ENCODE peak calls at places on chromosomes 5 and 9, in five cellular contexts. T is aorta, B is iPS DF 6.9, Q is mammary epithelial cell, A is uterus. Z is an unnamed sample.

GRCh38 chr5:97998946-97999345 is 774.5 kb upstream of the RGMB start:
- DNase-seq in T (no peak), Q (no peak), B (no peak), A (no peak), Z (no peak)

GRCh38 chr5:157371655-157372471 is 88.2 kb upstream of the NIPAL4 start:
- DNase-seq in T (no peak), Q (no peak), B (no peak), A (no peak), Z (no peak)

GRCh38 chr9:110256142-110256391 is 240 bp downstream of the TXN start:
- DNase-seq in A (no peak), Q (no peak), T (no peak), B (no peak), Z (no peak)

GRCh38 chr5:12592228-12592627 is 688.0 kb upstream of the CTNND2 start:
- DNase-seq in B (no peak), Q (no peak), T (no peak), A (no peak), Z (no peak)

GRCh38 chr5:96924016-96924443 is 11.8 kb upstream of the LNPEP start:
- DNase-seq in Q (peak; percentile 24), T (no peak), B (no peak), A (no peak), Z (peak; percentile 54)

GRCh38 chr5:34495178-34495577 is 160.9 kb upstream of the RAI14 start:
- DNase-seq in A (no peak), T (no peak), B (no peak), Q (no peak), Z (no peak)

GRCh38 chr9:4670591-4670990 is 4.3 kb upstream of the SPATA6L start:
- DNase-seq in T (no peak), Q (no peak), B (no peak), A (no peak), Z (no peak)

GRCh38 chr9:1536522-1537170 is 478.5 kb upstream of the SMARCA2 start:
- DNase-seq in T (no peak), B (no peak), Q (no peak), A (no peak), Z (no peak)

GRCh38 chr5:178238313-178238635 is 5.7 kb upstream of the PHYKPL start:
- DNase-seq in Q (no peak), T (no peak), A (no peak), B (no peak), Z (no peak)
- H3K27ac ChIP-seq in Q (no peak overlapping the region), T (no peak overlapping the region), A (no peak overlapping the region), B (no peak overlapping the region), Z (no peak overlapping the region)

GRCh38 chr9:114908104-114908621 is 22.2 kb downstream of the TNFSF8 start:
- DNase-seq in B (no peak), Q (peak; percentile 98), A (no peak), T (no peak), Z (peak; percentile 95)

GRCh38 chr9:114909657-114910056 is 20.7 kb downstream of the TNFSF8 start:
- DNase-seq in T (no peak), B (no peak), A (no peak), Q (no peak), Z (no peak)

GRCh38 chr9:114906922-114907571 is 23.3 kb downstream of the TNFSF8 start:
- DNase-seq in Q (peak; percentile 48), A (no peak), B (peak; percentile 58), T (no peak), Z (no peak)

GRCh38 chr9:114910541-114910940 is 19.9 kb downstream of the TNFSF8 start:
- DNase-seq in B (no peak), A (no peak), Q (no peak), T (no peak), Z (no peak)

DNA sequence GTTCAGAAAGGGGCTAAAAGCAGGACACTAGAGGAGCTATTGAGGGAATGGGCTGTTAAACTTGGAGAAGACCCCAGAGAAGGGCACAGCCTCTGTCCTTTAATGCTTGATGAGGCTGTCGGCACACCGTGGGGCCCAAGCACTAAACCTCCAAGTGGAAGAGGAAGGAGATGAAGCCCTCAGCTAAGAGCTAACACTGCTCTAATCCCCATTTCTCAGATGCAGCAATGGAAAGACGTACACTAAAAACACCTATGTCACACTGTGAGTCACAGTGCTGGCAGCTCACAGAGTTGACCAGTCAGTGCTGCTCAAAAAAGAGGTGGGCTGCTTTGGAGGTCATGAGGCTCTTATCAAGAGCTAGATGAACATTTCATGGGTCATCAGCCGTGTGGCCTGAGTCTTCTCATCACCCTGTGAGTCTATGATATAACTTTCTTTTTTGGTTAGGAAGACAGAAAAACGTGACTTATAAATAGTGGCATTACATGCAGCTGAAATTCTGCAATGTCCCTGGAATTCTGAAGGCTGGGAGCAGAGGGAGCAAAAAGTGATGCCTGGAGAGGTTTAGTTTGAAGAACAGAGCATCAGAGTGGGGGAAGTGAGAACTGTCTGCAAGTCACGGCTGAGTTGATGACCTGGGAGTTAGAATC is 21.5 kb downstream of the TNFSF8 start:
- DNase-seq in T (no peak), A (no peak), Q (no peak), B (no peak), Z (no peak)
- H3K27ac ChIP-seq in T (no peak overlapping the region), A (no peak overlapping the region), Q (peak overlapping the region; percentile 17), B (no peak overlapping the region), Z (peak overlapping the region; percentile 55)

GRCh38 chr5:73626814-73627313 is 868 bp downstream of the ARHGEF28 start:
- DNase-seq in Q (no peak), A (no peak), B (no peak), T (no peak), Z (no peak)

GRCh38 chr5:73624888-73625287 is 1.1 kb upstream of the ARHGEF28 start:
- DNase-seq in Q (no peak), B (no peak), A (no peak), T (no peak), Z (no peak)

GRCh38 chr5:73625314-73625904 is 587 bp upstream of the ARHGEF28 start:
- DNase-seq in Q (no peak), A (no peak), B (no peak), T (no peak), Z (no peak)

GRCh38 chr5:73623929-73624404 is 2.0 kb upstream of the ARHGEF28 start:
- DNase-seq in T (no peak), A (no peak), B (no peak), Q (no peak), Z (no peak)

DNA sequence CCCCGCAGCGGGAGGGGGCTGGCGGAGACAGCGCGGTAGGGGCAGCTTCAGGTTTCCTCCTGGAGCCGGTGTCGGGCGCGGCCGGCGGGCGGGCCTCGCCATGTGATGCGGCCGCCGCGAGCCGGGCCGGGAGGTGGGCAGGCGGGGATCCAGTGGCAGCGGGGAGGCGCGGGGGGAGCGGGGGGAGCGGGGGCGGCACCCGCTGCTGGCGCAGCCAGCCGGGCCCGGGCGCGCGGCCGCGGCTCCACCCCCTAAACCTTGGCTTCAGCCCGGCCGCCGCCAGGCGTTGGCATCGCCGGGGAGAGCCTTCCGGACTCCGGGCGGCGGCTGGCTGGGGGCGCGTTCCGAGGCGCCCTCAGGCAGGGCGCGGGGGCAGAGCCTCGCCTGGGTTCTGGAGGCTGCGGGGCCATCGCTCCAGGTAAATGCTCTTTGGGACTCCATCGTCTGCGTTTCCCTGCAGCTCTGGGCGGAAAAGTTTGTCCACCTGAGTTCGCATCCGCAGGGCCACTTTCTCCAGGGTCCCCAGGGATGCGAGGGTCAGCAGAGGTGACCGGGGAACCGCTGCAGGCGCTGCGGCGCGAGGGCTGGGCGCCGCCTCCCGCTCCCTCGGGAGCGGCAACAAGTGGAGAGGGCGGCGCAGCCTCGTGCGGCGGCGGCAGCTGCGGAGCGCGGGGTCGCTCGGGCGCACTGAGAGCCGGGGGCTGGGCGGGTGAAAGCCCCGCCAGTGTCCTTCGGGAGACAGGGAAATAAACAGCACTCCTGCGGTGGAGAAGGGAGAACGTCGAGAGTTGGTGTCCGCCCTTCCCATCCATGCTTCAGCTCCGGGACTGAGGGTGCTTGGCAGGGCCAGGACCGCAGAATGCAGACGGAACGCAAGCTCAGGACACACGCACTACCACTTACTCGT is at the start of gene ARHGEF28:
- DNase-seq in T (peak; percentile 76), A (peak; percentile 54), B (no peak), Q (peak; percentile 82), Z (no peak)
- H3K27ac ChIP-seq in T (peak within 1 kb of the TSS; percentile 91), A (peak within 1 kb of the TSS; percentile 51), B (no peak within 1 kb of the TSS), Q (peak within 1 kb of the TSS; percentile 84), Z (peak within 1 kb of the TSS; percentile 70)

GRCh38 chr5:119166026-119166425 is 95.1 kb downstream of the DMXL1 start:
- DNase-seq in T (no peak), A (no peak), B (no peak), Q (no peak), Z (no peak)

GRCh38 chr5:119171686-119172085 is 100.8 kb downstream of the DMXL1 start:
- DNase-seq in A (no peak), B (no peak), Q (no peak), T (no peak), Z (no peak)

DNA sequence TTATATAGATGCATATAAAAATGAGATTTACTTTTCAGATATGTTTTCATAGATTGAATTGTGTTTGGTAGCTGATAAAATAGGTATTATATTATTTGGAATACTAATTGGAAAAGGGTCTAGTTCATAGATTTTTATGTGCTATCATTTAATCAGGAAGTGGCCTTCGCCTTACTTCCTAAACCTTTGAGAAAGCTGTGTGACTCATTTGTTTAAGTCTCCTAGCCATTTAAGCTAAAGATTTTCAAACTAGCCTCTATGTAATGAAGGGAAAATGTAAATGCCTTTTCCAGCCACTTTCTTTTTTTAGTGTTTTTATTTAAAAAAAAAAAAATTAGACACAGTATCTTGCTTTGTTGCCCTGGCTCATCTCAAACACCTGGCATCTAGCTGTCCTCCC is 97.5 kb downstream of the DMXL1 start:
- DNase-seq in T (no peak), Q (no peak), A (no peak), B (no peak), Z (no peak)
- H3K27ac ChIP-seq in T (no peak overlapping the region), Q (no peak overlapping the region), A (no peak overlapping the region), B (no peak overlapping the region), Z (no peak overlapping the region)

GRCh38 chr5:10875201-10875768 is 114.3 kb upstream of the DAP start:
- DNase-seq in Q (no peak), T (no peak), B (no peak), A (no peak), Z (no peak)
- H3K27ac ChIP-seq in Q (no peak overlapping the region), T (no peak overlapping the region), B (no peak overlapping the region), A (no peak overlapping the region), Z (no peak overlapping the region)

GRCh38 chr9:120447959-120448500 is 131.9 kb downstream of the CDK5RAP2 start:
- DNase-seq in Q (no peak), A (no peak), B (no peak), T (peak; percentile 69), Z (no peak)
- H3K27ac ChIP-seq in Q (no peak overlapping the region), A (no peak overlapping the region), B (no peak overlapping the region), T (peak overlapping the region; percentile 18), Z (no peak overlapping the region)

GRCh38 chr9:90642570-90643539 is at the start of gene DIRAS2:
- DNase-seq in B (peak; percentile 41), T (peak; percentile 49), A (peak; percentile 24), Q (peak; percentile 59), Z (peak; percentile 24)
- H3K27ac ChIP-seq in B (no peak within 1 kb of the TSS), T (no peak within 1 kb of the TSS), A (no peak within 1 kb of the TSS), Q (no peak within 1 kb of the TSS), Z (no peak within 1 kb of the TSS)